ENCODE peak calls at places on chromosomes 3 and 15, in four cellular contexts. I is stimulated activated CD8-positive, alpha-beta memory T cell treated with anti-CD3 and anti-CD28 coated beads, Interleukin-15, amount 100 ng/mL, for 1 hour; D is foreskin fibroblast; Q is posterior cingulate gyrus. A is an unnamed sample.

GRCh38 chr3:13595001-13595421 is 46.1 kb downstream of the FBLN2 start:
- DNase-seq in I (no peak), D (no peak), Q (no peak), A (no peak)

GRCh38 chr3:9213019-9213646 is 36.3 kb downstream of the SRGAP3 start:
- DNase-seq in I (no peak), D (no peak), Q (no peak), A (no peak)

GRCh38 chr15:39281094-39281493 is 299.8 kb upstream of the THBS1 start:
- DNase-seq in I (no peak), D (no peak), Q (no peak), A (no peak)

GRCh38 chr3:17799312-17799711 is 56.9 kb upstream of the TBC1D5 start:
- DNase-seq in I (no peak), D (no peak), Q (no peak), A (no peak)

GRCh38 chr3:41363830-41364523 is 164.7 kb downstream of the CTNNB1 start:
- DNase-seq in I (no peak), D (no peak), Q (no peak), A (no peak)

GRCh38 chr3:78825858-78826215 is 942.0 kb downstream of the ROBO1 start:
- DNase-seq in I (no peak), D (peak; percentile 55), Q (no peak), A (no peak)

GRCh38 chr3:186609247-186609868 is 3.5 kb upstream of the AHSG start:
- DNase-seq in I (no peak), D (peak; percentile 19), Q (no peak), A (no peak)

GRCh38 chr3:187274977-187275338 is 16.6 kb downstream of the MASP1 start:
- DNase-seq in I (no peak), D (no peak), Q (no peak), A (peak; percentile 19)

GRCh38 chr3:139113766-139114165 is 69.1 kb upstream of the PRR23C start:
- DNase-seq in I (no peak), D (no peak), Q (no peak), A (no peak)

GRCh38 chr3:125300416-125300815 is 74.7 kb downstream of the ZNF148 start:
- DNase-seq in I (no peak), D (peak; percentile 74), Q (no peak), A (no peak)

GRCh38 chr15:41914406-41914805 is 20.6 kb upstream of the SPTBN5 start:
- DNase-seq in I (no peak), D (no peak), Q (no peak), A (no peak)

GRCh38 chr3:141191097-141191749 is 40.4 kb upstream of the PXYLP1 start:
- DNase-seq in I (no peak), D (peak; percentile 53), Q (no peak), A (no peak)

GRCh38 chr3:158983480-158983879 is 181.6 kb downstream of the MFSD1 start:
- DNase-seq in I (no peak), D (no peak), Q (no peak), A (no peak)

GRCh38 chr3:123090700-123091585 is 24.1 kb downstream of the PDIA5 start:
- DNase-seq in I (no peak), D (no peak), Q (no peak), A (no peak)

GRCh38 chr3:19506171-19506570 is 357.9 kb downstream of the KCNH8 start:
- DNase-seq in I (no peak), D (no peak), Q (no peak), A (no peak)

GRCh38 chr15:41935566-41936020 is 36.8 kb downstream of the EHD4 start:
- DNase-seq in I (no peak), D (no peak), Q (no peak), A (no peak)

GRCh38 chr3:29597376-29598008 is 316.6 kb downstream of the RBMS3 start:
- DNase-seq in I (no peak), D (no peak), Q (no peak), A (no peak)

GRCh38 chr15:66251790-66252355 is 1.7 kb downstream of the MEGF11 start:
- DNase-seq in I (no peak), D (peak; percentile 28), Q (no peak), A (peak; percentile 12)

GRCh38 chr15:35751421-35752133 is 205.6 kb upstream of the DPH6 start:
- DNase-seq in I (peak; percentile 9), D (peak; percentile 88), Q (peak; percentile 72), A (peak; percentile 60)

GRCh38 chr3:189937302-189938255 is 183.1 kb downstream of the P3H2 start:
- DNase-seq in I (no peak), D (peak; percentile 85), Q (no peak), A (no peak)

GRCh38 chr3:181709537-181710279 is 2.0 kb upstream of the SOX2 start:
- DNase-seq in I (peak; percentile 34), D (peak; percentile 76), Q (peak; percentile 80), A (peak; percentile 49)

GRCh38 chr3:23365066-23365465 is 161.9 kb downstream of the UBE2E2 start:
- DNase-seq in I (no peak), D (no peak), Q (no peak), A (no peak)

GRCh38 chr3:18111702-18112311 is 313.3 kb downstream of the SATB1 start:
- DNase-seq in I (no peak), D (peak; percentile 73), Q (no peak), A (no peak)

GRCh38 chr3:116426036-116426435 is 19.3 kb downstream of the LSAMP start:
- DNase-seq in I (no peak), D (no peak), Q (no peak), A (no peak)

GRCh38 chr3:113496924-113497323 is 18.0 kb downstream of the SPICE1 start:
- DNase-seq in I (no peak), D (peak; percentile 50), Q (no peak), A (no peak)

GRCh38 chr15:34435658-34436057 is 1.9 kb downstream of the GOLGA8A start:
- DNase-seq in I (no peak), D (no peak), Q (no peak), A (no peak)

GRCh38 chr15:73887481-73887880 is 14.1 kb downstream of the TBC1D21 start:
- DNase-seq in I (no peak), D (no peak), Q (no peak), A (no peak)

GRCh38 chr3:144029769-144030168 is 58.1 kb downstream of the DIPK2A start:
- DNase-seq in I (no peak), D (no peak), Q (no peak), A (no peak)

A was measured in anterior cingulate cortex.